ENCODE peak calls at places on chromosomes 1 and 21, in seven cellular contexts. One of them, this sample, is unnamed.

GRCh38 chr21:33256019-33256418 is 10.1 kb upstream of the IL10RB start:
- DNase-seq in stimulated activated CD8-positive, alpha-beta memory T cell treated with anti-CD3 and anti-CD28 coated beads, Interleukin-15, amount 100 ng/mL, for 1 hour: no peak
- DNase-seq in stimulated activated naive CD8-positive, alpha-beta T cell treated with anti-CD3 and anti-CD28 coated beads, Interleukin-15, Interleukin-2, amounts not matched to agents 100 U/mL and 50 U/mL, for 24 hours: no peak
- DNase-seq in NCI-H1930: no peak
- DNase-seq in H54: no peak
- DNase-seq in HuH-7.5: no peak
- DNase-seq in WTC11: no peak
- DNase-seq in this sample: no peak

GRCh38 chr1:77036560-77036959 is 169.3 kb downstream of the ST6GALNAC5 start:
- DNase-seq in stimulated activated CD8-positive, alpha-beta memory T cell treated with anti-CD3 and anti-CD28 coated beads, Interleukin-15, amount 100 ng/mL, for 1 hour: no peak
- DNase-seq in stimulated activated naive CD8-positive, alpha-beta T cell treated with anti-CD3 and anti-CD28 coated beads, Interleukin-15, Interleukin-2, amounts not matched to agents 100 U/mL and 50 U/mL, for 24 hours: peak; percentile 4
- DNase-seq in NCI-H1930: no peak
- DNase-seq in H54: no peak
- DNase-seq in HuH-7.5: no peak
- DNase-seq in WTC11: no peak
- DNase-seq in this sample: peak; percentile 57

GRCh38 chr21:16082038-16082816 is 352.4 kb downstream of the USP25 start:
- DNase-seq in stimulated activated CD8-positive, alpha-beta memory T cell treated with anti-CD3 and anti-CD28 coated beads, Interleukin-15, amount 100 ng/mL, for 1 hour: no peak
- DNase-seq in stimulated activated naive CD8-positive, alpha-beta T cell treated with anti-CD3 and anti-CD28 coated beads, Interleukin-15, Interleukin-2, amounts not matched to agents 100 U/mL and 50 U/mL, for 24 hours: no peak
- DNase-seq in NCI-H1930: no peak
- DNase-seq in H54: no peak
- DNase-seq in HuH-7.5: no peak
- DNase-seq in WTC11: no peak
- DNase-seq in this sample: peak; percentile 47

GRCh38 chr1:229998980-229999379 is 68.1 kb upstream of the GALNT2 start:
- DNase-seq in stimulated activated CD8-positive, alpha-beta memory T cell treated with anti-CD3 and anti-CD28 coated beads, Interleukin-15, amount 100 ng/mL, for 1 hour: no peak
- DNase-seq in stimulated activated naive CD8-positive, alpha-beta T cell treated with anti-CD3 and anti-CD28 coated beads, Interleukin-15, Interleukin-2, amounts not matched to agents 100 U/mL and 50 U/mL, for 24 hours: no peak
- DNase-seq in NCI-H1930: no peak
- DNase-seq in H54: no peak
- DNase-seq in HuH-7.5: no peak
- DNase-seq in WTC11: no peak
- DNase-seq in this sample: no peak

GRCh38 chr1:44422161-44422560 is 17.1 kb downstream of the RNF220 start:
- DNase-seq in stimulated activated CD8-positive, alpha-beta memory T cell treated with anti-CD3 and anti-CD28 coated beads, Interleukin-15, amount 100 ng/mL, for 1 hour: no peak
- DNase-seq in stimulated activated naive CD8-positive, alpha-beta T cell treated with anti-CD3 and anti-CD28 coated beads, Interleukin-15, Interleukin-2, amounts not matched to agents 100 U/mL and 50 U/mL, for 24 hours: no peak
- DNase-seq in NCI-H1930: no peak
- DNase-seq in H54: no peak
- DNase-seq in HuH-7.5: no peak
- DNase-seq in WTC11: no peak
- DNase-seq in this sample: no peak

GRCh38 chr1:170790175-170790574 is 126.2 kb downstream of the PRRX1 start:
- DNase-seq in stimulated activated CD8-positive, alpha-beta memory T cell treated with anti-CD3 and anti-CD28 coated beads, Interleukin-15, amount 100 ng/mL, for 1 hour: no peak
- DNase-seq in stimulated activated naive CD8-positive, alpha-beta T cell treated with anti-CD3 and anti-CD28 coated beads, Interleukin-15, Interleukin-2, amounts not matched to agents 100 U/mL and 50 U/mL, for 24 hours: no peak
- DNase-seq in NCI-H1930: no peak
- DNase-seq in H54: no peak
- DNase-seq in HuH-7.5: no peak
- DNase-seq in WTC11: no peak
- DNase-seq in this sample: no peak

GRCh38 chr1:3943123-3943431 is 43.0 kb upstream of the C1orf174 start:
- DNase-seq in stimulated activated CD8-positive, alpha-beta memory T cell treated with anti-CD3 and anti-CD28 coated beads, Interleukin-15, amount 100 ng/mL, for 1 hour: no peak
- DNase-seq in stimulated activated naive CD8-positive, alpha-beta T cell treated with anti-CD3 and anti-CD28 coated beads, Interleukin-15, Interleukin-2, amounts not matched to agents 100 U/mL and 50 U/mL, for 24 hours: no peak
- DNase-seq in NCI-H1930: no peak
- DNase-seq in H54: no peak
- DNase-seq in HuH-7.5: no peak
- DNase-seq in WTC11: no peak
- DNase-seq in this sample: no peak

GRCh38 chr21:35398366-35398982 is 349.4 kb upstream of the RUNX1 start:
- DNase-seq in stimulated activated CD8-positive, alpha-beta memory T cell treated with anti-CD3 and anti-CD28 coated beads, Interleukin-15, amount 100 ng/mL, for 1 hour: no peak
- DNase-seq in stimulated activated naive CD8-positive, alpha-beta T cell treated with anti-CD3 and anti-CD28 coated beads, Interleukin-15, Interleukin-2, amounts not matched to agents 100 U/mL and 50 U/mL, for 24 hours: no peak
- DNase-seq in NCI-H1930: no peak
- DNase-seq in H54: no peak
- DNase-seq in HuH-7.5: no peak
- DNase-seq in WTC11: no peak
- DNase-seq in this sample: peak; percentile 57

GRCh38 chr1:56448937-56449336 is 130.4 kb downstream of the PLPP3 start:
- DNase-seq in stimulated activated CD8-positive, alpha-beta memory T cell treated with anti-CD3 and anti-CD28 coated beads, Interleukin-15, amount 100 ng/mL, for 1 hour: no peak
- DNase-seq in stimulated activated naive CD8-positive, alpha-beta T cell treated with anti-CD3 and anti-CD28 coated beads, Interleukin-15, Interleukin-2, amounts not matched to agents 100 U/mL and 50 U/mL, for 24 hours: no peak
- DNase-seq in NCI-H1930: no peak
- DNase-seq in H54: no peak
- DNase-seq in HuH-7.5: no peak
- DNase-seq in WTC11: no peak
- DNase-seq in this sample: peak; percentile 56

This sample was measured in M059J.